ENCODE peak calls at places on chromosomes 2 and 18, in nine cellular contexts. G is M059J; O is stimulated activated CD4-positive, alpha-beta T cell treated with anti-CD3 and anti-CD28 coated beads, Interleukin-12 subunit alpha, Interleukin-12 subunit beta, amount 100 ng/mL, for 48 hours; B is effector memory CD4-positive, alpha-beta T cell; H is ascending aorta; Q is gastrocnemius medialis; P is GM06990; V is iPS DF 19.7; T is GF-D8. D is an unnamed sample.

GRCh38 chr2:28226558-28226957 is 166.1 kb upstream of the FOSL2 start:
- DNase-seq in G (no peak), Q (peak), O (no peak), H (no peak), B (no peak), P (no peak), T (no peak), V (no peak), D (no peak)

GRCh38 chr2:21354113-21354679 is 230.4 kb downstream of the TDRD15 start:
- DNase-seq in B (no peak), G (no peak), H (no peak), O (no peak), V (no peak), T (no peak), Q (no peak), P (no peak), D (no peak)

GRCh38 chr18:45415614-45416013 is 199.7 kb upstream of the SLC14A2 start:
- DNase-seq in G (no peak), H (no peak), P (no peak), O (no peak), T (no peak), Q (no peak), V (no peak), B (no peak), D (no peak)

GRCh38 chr2:890791-891190 is 59.9 kb upstream of the SNTG2 start:
- DNase-seq in G (peak), P (no peak), T (no peak), Q (no peak), O (no peak), H (no peak), V (no peak), B (no peak), D (no peak)

GRCh38 chr2:5894355-5894754 is 202.2 kb downstream of the SOX11 start:
- DNase-seq in V (no peak), T (no peak), B (no peak), H (no peak), O (no peak), Q (no peak), P (no peak), G (no peak), D (no peak)

GRCh38 chr18:46279673-46280072 is 175.5 kb downstream of the HAUS1 start:
- DNase-seq in Q (no peak), G (no peak), B (no peak), V (no peak), O (no peak), T (no peak), H (no peak), P (no peak), D (no peak)

GRCh38 chr2:15940661-15941482 is 522 bp downstream of the MYCN start:
- DNase-seq in G (no peak), V (no peak), B (no peak), T (no peak), O (no peak), H (no peak), P (peak), Q (no peak), D (no peak)

GRCh38 chr18:65735166-65735565 is 15.6 kb upstream of the CDH7 start:
- DNase-seq in P (no peak), H (no peak), T (no peak), V (no peak), Q (no peak), B (no peak), G (no peak), O (no peak), D (no peak)

GRCh38 chr18:70376137-70376913 is 87.5 kb downstream of the SOCS6 start:
- DNase-seq in B (no peak), V (no peak), H (no peak), P (no peak), O (no peak), Q (no peak), T (no peak), G (no peak), D (no peak)

GRCh38 chr2:61538920-61539559 is 884 bp upstream of the XPO1 start:
- DNase-seq in Q (peak), O (peak), B (peak), T (peak), P (no peak), G (peak), V (no peak), H (no peak), D (peak)

GRCh38 chr2:77228379-77228778 is 293.8 kb downstream of the LRRTM4 start:
- DNase-seq in P (no peak), Q (no peak), V (no peak), T (no peak), O (no peak), B (no peak), H (no peak), G (peak), D (no peak)

GRCh38 chr2:201798252-201798918 is 8.0 kb upstream of the CDK15 start:
- DNase-seq in P (no peak), T (no peak), Q (no peak), H (no peak), O (no peak), B (no peak), V (no peak), G (peak), D (no peak)

GRCh38 chr2:179071810-179072355 is 21.9 kb upstream of the CCDC141 start:
- DNase-seq in G (no peak), P (no peak), O (no peak), H (no peak), Q (no peak), B (no peak), V (no peak), T (no peak), D (no peak)

GRCh38 chr2:171794918-171795317 is 99.1 kb downstream of the SLC25A12 start:
- DNase-seq in V (no peak), Q (no peak), B (no peak), T (no peak), P (no peak), G (no peak), H (no peak), O (no peak), D (no peak)

D was measured in left colon.